ENCODE peak calls at places on chromosomes 11 and 22, in five cellular contexts. R is CD8-positive, alpha-beta memory T cell; Y is AG04450; F is psoas muscle; M is HL-60. Z is an unnamed sample. For H3K27me3, the result is how much of the 10 kb centered on the place peaks cover.

GRCh38 chr22:46437990-46438389 is 99.4 kb downstream of the CELSR1 start:
- DNase-seq in F (no peak), M (no peak), R (no peak), Y (no peak), Z (no peak)

GRCh38 chr22:24145446-24146189 is 35.7 kb upstream of the SUSD2 start:
- DNase-seq in R (no peak), F (no peak), Y (no peak), M (no peak), Z (no peak)

GRCh38 chr11:10326080-10326964 is 21.4 kb downstream of the ADM start:
- DNase-seq in R (no peak), M (no peak), F (peak), Y (no peak), Z (no peak)

GRCh38 chr22:45009881-45010531 is at the start of gene PHF21B:
- DNase-seq in Y (no peak), F (peak), R (no peak), M (no peak), Z (no peak)

GRCh38 chr11:92702771-92703170 is 266.7 kb upstream of the MTNR1B start:
- DNase-seq in R (no peak), M (no peak), Y (no peak), F (no peak), Z (no peak)

GRCh38 chr11:79309402-79309801 is 131.4 kb downstream of the TENM4 start:
- DNase-seq in M (no peak), Y (peak), F (no peak), R (no peak), Z (no peak)

GRCh38 chr11:116110802-116111201 is 606.6 kb upstream of the CADM1 start:
- DNase-seq in M (no peak), F (no peak), Y (no peak), R (no peak), Z (no peak)

GRCh38 chr22:27537481-27537891 is 264.1 kb downstream of the MN1 start:
- DNase-seq in F (no peak), Y (no peak), M (no peak), R (no peak), Z (no peak)

GRCh38 chr22:19085233-19086043 is 36.8 kb downstream of the DGCR2 start:
- DNase-seq in F (no peak), R (no peak), Y (no peak), M (peak), Z (no peak)

GRCh38 chr22:44328326-44328725 is 15.6 kb upstream of the SHISAL1 start:
- DNase-seq in M (no peak), R (no peak), F (no peak), Y (no peak), Z (no peak)

GRCh38 chr11:117618273-117618672 is 178.7 kb downstream of the DSCAML1 start:
- DNase-seq in Y (no peak), M (no peak), F (no peak), R (no peak), Z (no peak)

DNA sequence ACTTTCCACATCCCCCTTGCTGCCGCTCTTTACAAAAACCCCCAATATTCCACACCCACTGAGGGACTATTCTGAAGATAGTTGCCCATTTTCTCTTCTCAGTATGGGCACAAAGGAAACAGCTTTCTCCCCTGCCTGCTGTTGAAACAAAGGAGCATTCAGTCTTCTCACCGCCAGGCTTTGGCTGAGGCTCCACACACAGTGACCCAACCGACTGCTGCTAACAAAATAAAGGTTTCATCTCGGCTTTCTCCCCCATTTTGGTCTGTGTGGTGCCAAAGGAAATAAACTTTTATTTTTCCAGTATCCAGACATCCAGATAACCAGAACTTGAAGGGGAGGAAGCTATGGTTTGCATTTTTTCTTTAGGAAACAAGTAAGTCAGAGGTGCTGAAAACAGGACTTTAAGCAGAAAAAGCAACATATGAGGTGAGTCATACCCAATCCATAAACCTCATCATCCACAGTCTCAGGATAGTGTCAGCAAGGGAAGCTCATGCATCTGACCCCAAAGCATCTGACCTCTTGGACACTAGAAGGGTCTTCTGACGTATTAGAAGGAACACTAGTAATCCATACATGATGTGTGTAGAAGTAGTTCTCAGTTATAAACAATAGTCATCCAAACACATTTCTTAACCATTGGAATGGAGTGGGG is 6.4 kb downstream of the CLMP start:
- DNase-seq in R (no peak), M (no peak), F (no peak), Y (peak), Z (no peak)
- H3K27ac ChIP-seq in R (no peak), M (no peak), F (no peak), Y (peak), Z (no peak)

GRCh38 chr11:114074546-114075342 is 15.2 kb downstream of the ZBTB16 start:
- DNase-seq in R (no peak), M (no peak), F (no peak), Y (no peak), Z (no peak)
- H3K27me3 ChIP-seq in R (under half), M (under half), F (under half), Y (under half), Z (under half)

GRCh38 chr11:60899977-60900376 is 6.4 kb downstream of the PRPF19 start:
- DNase-seq in Y (no peak), M (no peak), R (no peak), F (no peak), Z (no peak)
- H3K27ac ChIP-seq in Y (no peak), M (no peak), R (no peak), F (no peak), Z (no peak)

GRCh38 chr11:125625594-125626380 is 824 bp downstream of the CHEK1 start:
- DNase-seq in M (peak), F (peak), Y (peak), R (peak), Z (peak)
- H3K27me3 ChIP-seq in M (under half), F (under half), Y (under half), R (under half), Z (under half)

DNA sequence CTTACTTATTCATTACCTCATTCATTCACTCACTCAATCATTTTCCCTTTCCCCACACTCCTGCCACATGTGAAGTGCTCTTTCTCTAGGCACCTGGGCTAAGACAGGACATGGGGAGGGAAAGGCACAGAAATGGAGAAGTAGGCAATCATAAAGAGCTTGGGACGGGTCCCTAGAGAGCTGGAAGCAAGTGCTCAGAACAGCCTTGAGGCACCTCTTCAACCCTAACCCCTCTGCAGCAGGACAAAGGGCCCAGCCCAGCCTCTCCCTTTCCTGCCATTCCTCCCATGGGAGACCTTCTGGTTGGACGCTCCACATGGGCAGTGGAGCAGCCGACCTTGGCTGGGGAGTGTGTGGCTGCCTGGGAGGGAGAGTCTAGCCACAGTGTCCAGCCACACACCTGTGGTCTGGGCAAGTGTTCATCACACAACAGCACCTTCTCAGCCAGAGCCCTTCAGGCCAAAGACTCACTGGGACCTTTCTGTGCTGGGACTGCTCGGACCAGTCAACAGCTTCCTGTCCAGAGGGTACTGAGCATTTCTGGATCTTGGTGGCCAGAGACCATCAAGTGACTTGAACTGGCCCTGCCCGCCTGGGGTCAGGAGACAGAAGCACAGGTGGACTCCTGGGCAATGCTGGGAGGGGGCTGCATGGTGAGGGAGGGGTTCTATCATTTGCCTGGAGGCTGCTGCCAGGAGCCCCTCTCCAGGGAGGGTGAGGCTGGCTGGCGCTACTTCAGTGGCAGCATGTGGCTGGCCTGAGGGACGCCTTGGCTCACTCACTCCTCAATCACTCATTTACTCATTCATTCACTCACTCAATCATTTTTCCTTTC is 1.0 kb upstream of the MUC5AC start:
- DNase-seq in M (no peak), F (no peak), R (no peak), Y (no peak), Z (no peak)
- H3K27ac ChIP-seq in M (no peak), F (no peak), R (no peak), Y (no peak), Z (no peak)

GRCh38 chr22:22474733-22475132 is 33.8 kb downstream of the ZNF280B start:
- DNase-seq in F (no peak), R (no peak), M (no peak), Y (no peak), Z (no peak)
- H3K27me3 ChIP-seq in F (under half), R (under half), M (under half), Y (under half), Z (under half)

GRCh38 chr22:37621352-37621860 is 12.8 kb downstream of the GGA1 start:
- DNase-seq in R (no peak), Y (no peak), F (no peak), M (no peak), Z (no peak)

GRCh38 chr22:37624017-37624365 is 15.4 kb downstream of the GGA1 start:
- DNase-seq in R (no peak), M (no peak), F (no peak), Y (no peak), Z (no peak)

GRCh38 chr22:37624876-37625275 is 14.6 kb upstream of the SH3BP1 start:
- DNase-seq in F (no peak), M (no peak), R (no peak), Y (no peak), Z (no peak)

GRCh38 chr22:37625737-37626136 is 13.7 kb upstream of the SH3BP1 start:
- DNase-seq in R (no peak), M (no peak), Y (no peak), F (no peak), Z (no peak)

DNA sequence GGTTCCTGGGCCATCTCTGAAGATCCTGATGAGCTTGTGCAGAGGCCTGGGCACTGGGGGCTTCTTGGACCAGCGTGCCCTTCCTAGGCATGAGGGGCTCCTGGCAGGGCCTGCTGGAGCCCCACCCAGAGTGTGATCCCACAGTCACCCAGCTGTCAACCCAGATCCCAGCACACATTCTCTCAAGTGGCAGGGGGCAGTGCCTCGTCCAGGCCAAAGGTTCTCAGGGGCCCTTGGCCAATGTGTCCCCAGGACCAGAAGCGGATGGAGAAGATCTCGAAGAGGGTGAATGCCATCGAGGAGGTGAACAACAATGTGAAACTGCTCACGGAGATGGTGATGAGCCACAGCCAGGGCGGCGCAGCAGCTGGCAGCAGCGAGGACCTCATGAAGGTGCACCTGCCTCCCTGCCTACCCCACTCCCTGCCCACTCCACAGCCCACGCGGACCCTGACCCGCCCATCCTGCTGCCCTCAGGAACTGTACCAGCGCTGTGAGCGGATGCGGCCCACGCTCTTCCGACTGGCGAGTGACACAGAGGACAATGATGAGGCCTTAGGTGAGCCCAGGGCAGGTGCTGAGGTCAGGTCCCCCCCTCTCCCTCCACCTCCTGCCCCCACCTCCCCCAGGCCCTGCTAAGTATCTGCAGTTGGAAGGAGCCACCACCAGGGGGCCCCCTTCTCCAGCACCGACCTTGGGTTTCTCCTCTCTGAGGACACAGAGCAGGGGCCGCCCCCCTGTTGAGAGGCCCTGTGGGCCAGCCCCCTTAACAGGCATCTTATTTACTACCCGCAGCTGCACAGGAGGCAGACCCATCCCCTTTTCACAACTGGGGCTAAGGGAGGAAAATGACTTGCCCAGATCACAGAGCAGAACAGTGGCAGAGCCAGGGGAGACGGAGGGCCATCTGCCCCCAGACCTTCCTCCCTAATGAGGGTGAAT is 14.7 kb downstream of the GGA1 start:
- DNase-seq in R (peak), Y (no peak), F (peak), M (no peak), Z (peak)
- H3K27ac ChIP-seq in R (no peak), Y (no peak), F (no peak), M (no peak), Z (peak)